ENCODE peak calls at places on chromosomes 5 and 9, in four cellular contexts. B is activated naive CD8-positive, alpha-beta T cell treated with anti-CD3 and anti-CD28 coated beads for 36 hours; T is lung microvascular endothelial cell; C is activated T-helper 1 cell treated with anti-CD3 and anti-CD28 coated beads, Interleukin-12 subunit alpha, Interleukin-12 subunit beta, Interleukin-2, Interleukin-4 antibody, amounts not matched to agents 30 ng/mL and 10 ng/mL and 1 ng/mL, durations not matched to agents 14 hours and 24 hours and 36 hours. V is an unnamed sample.

GRCh38 chr9:105760053-105760452 is 65.7 kb downstream of the TMEM38B start:
- DNase-seq in C (no peak), T (no peak), B (no peak), V (no peak)

GRCh38 chr5:757931-758697 is 26.4 kb downstream of the ZDHHC11B start:
- DNase-seq in T (peak), C (no peak), B (peak), V (no peak)

GRCh38 chr5:142145106-142145900 is 36.7 kb downstream of the NDFIP1 start:
- DNase-seq in T (peak), C (peak), B (peak), V (no peak)

GRCh38 chr5:140862441-140863295 is 6.1 kb upstream of the PCDHA11 start:
- DNase-seq in B (no peak), T (no peak), C (no peak), V (no peak)

GRCh38 chr5:3595102-3595961 is at the start of gene IRX1:
- DNase-seq in C (no peak), T (no peak), B (no peak), V (peak)

GRCh38 chr5:31671339-31671741 is 32.4 kb downstream of the PDZD2 start:
- DNase-seq in T (no peak), B (no peak), C (no peak), V (no peak)

GRCh38 chr5:127876384-127876783 is 173.2 kb downstream of the CCDC192 start:
- DNase-seq in C (no peak), T (no peak), B (no peak), V (no peak)

GRCh38 chr5:53482717-53483638 is 2.5 kb downstream of the FST start:
- DNase-seq in C (no peak), T (peak), B (peak), V (no peak)

GRCh38 chr9:127545196-127546124 is 66.6 kb upstream of the STXBP1 start:
- DNase-seq in T (no peak), C (no peak), B (no peak), V (no peak)

GRCh38 chr9:14148501-14149103 is 165.3 kb downstream of the NFIB start:
- DNase-seq in B (no peak), T (no peak), C (no peak), V (no peak)

GRCh38 chr5:28344803-28345433 is 1306.5 kb upstream of the CDH9 start:
- DNase-seq in T (peak), B (no peak), C (no peak), V (no peak)

GRCh38 chr9:109108318-109108717 is 11.4 kb downstream of the TMEM245 start:
- DNase-seq in T (no peak), C (no peak), B (no peak), V (no peak)

GRCh38 chr5:133271606-133272005 is 219.8 kb downstream of the HSPA4 start:
- DNase-seq in T (no peak), B (no peak), C (no peak), V (no peak)

GRCh38 chr9:36748322-36748899 is 175.7 kb downstream of the MELK start:
- DNase-seq in B (peak), C (no peak), T (peak), V (no peak)

GRCh38 chr5:111726986-111727385 is 30.0 kb downstream of the NREP start:
- DNase-seq in T (no peak), B (no peak), C (no peak), V (no peak)

GRCh38 chr9:128823362-128823902 is 5.1 kb downstream of the ENDOG start:
- DNase-seq in T (no peak), B (no peak), C (no peak), V (no peak)

GRCh38 chr9:124696101-124696500 is 75.0 kb downstream of the NR6A1 start:
- DNase-seq in B (no peak), T (no peak), C (no peak), V (no peak)

GRCh38 chr9:127155314-127155713 is 32.9 kb upstream of the ANGPTL2 start:
- DNase-seq in T (no peak), B (no peak), C (no peak), V (no peak)

GRCh38 chr9:93562157-93562556 is 14.2 kb upstream of the PHF2 start:
- DNase-seq in B (no peak), T (no peak), C (no peak), V (no peak)

GRCh38 chr9:133604856-133605255 is 4.3 kb downstream of the FAM163B start:
- DNase-seq in B (peak), C (no peak), T (no peak), V (no peak)